ENCODE peak calls at places on chromosomes 7 and 10, in six cellular contexts. O is HuH-7.5; W is stimulated activated CD4-positive, alpha-beta T cell treated with anti-CD3 and anti-CD28 coated beads, Interleukin-4, amount 100 ng/mL, for 4 hours; X is left ventricle myocardium inferior; Y is NCI-H460; K is retina. F is an unnamed sample.
A peak's percentile ranks its signal among the peaks of the same experiment; 100 is the strongest.

GRCh38 chr10:22657028-22657427 is 57.4 kb downstream of the PIP4K2A start:
- DNase-seq in W (no peak), K (no peak), O (no peak), X (no peak), Y (no peak), F (no peak)

GRCh38 chr7:27182861-27183681 is 2.0 kb downstream of the HOXA11 start:
- DNase-seq in K (peak; percentile 53), O (peak; percentile 71), W (no peak), Y (no peak), X (no peak), F (no peak)

GRCh38 chr7:2607122-2607912 is 24.5 kb upstream of the TTYH3 start:
- DNase-seq in O (no peak), Y (no peak), K (no peak), W (no peak), X (peak; percentile 83), F (peak; percentile 60)

GRCh38 chr10:123759496-123760070 is 93.4 kb downstream of the GPR26 start:
- DNase-seq in W (no peak), X (no peak), Y (no peak), O (no peak), K (peak; percentile 85), F (no peak)

GRCh38 chr10:60732240-60733188 is 45.8 kb upstream of the CDK1 start:
- DNase-seq in O (no peak), K (peak; percentile 73), Y (no peak), X (no peak), W (no peak), F (no peak)

GRCh38 chr10:125417605-125418004 is 257.2 kb upstream of the CTBP2 start:
- DNase-seq in K (no peak), Y (no peak), X (no peak), O (no peak), W (no peak), F (no peak)

GRCh38 chr10:8444630-8445029 is 390.1 kb downstream of the GATA3 start:
- DNase-seq in Y (no peak), K (peak; percentile 11), O (no peak), X (no peak), W (peak; percentile 30), F (no peak)

GRCh38 chr10:46556515-46557318 is at the start of gene GPRIN2:
- DNase-seq in Y (no peak), O (no peak), X (peak; percentile 20), W (no peak), K (peak; percentile 54), F (no peak)

GRCh38 chr10:60937784-60938654 is 6.0 kb downstream of the RHOBTB1 start:
- DNase-seq in X (no peak), Y (no peak), W (no peak), O (no peak), K (no peak), F (no peak)

GRCh38 chr7:4212376-4212775 is 469.7 kb upstream of the FOXK1 start:
- DNase-seq in Y (no peak), O (no peak), K (no peak), W (no peak), X (no peak), F (no peak)

GRCh38 chr7:127250312-127251047 is 2.3 kb downstream of the GRM8 start:
- DNase-seq in X (no peak), O (no peak), K (peak; percentile 34), Y (no peak), W (no peak), F (no peak)

GRCh38 chr10:30821269-30821993 is 191.9 kb upstream of the LYZL2 start:
- DNase-seq in K (no peak), O (no peak), X (no peak), W (no peak), Y (no peak), F (no peak)

GRCh38 chr10:43843331-43844101 is 194.8 kb upstream of the ZNF32 start:
- DNase-seq in O (no peak), K (no peak), X (peak; percentile 65), W (no peak), Y (no peak), F (peak; percentile 30)

GRCh38 chr7:4886671-4887070 is 3.2 kb upstream of the RADIL start:
- DNase-seq in W (no peak), O (no peak), X (no peak), K (no peak), Y (no peak), F (no peak)

GRCh38 chr10:4170633-4171314 is 385.8 kb upstream of the KLF6 start:
- DNase-seq in Y (no peak), W (no peak), K (no peak), O (no peak), X (no peak), F (no peak)

GRCh38 chr10:93599335-93599734 is 1.7 kb downstream of the RBP4 start:
- DNase-seq in Y (no peak), K (no peak), X (no peak), O (no peak), W (no peak), F (no peak)

GRCh38 chr10:26755443-26755903 is 58.0 kb downstream of the PDSS1 start:
- DNase-seq in W (no peak), X (no peak), K (no peak), Y (peak; percentile 7), O (no peak), F (peak; percentile 34)

GRCh38 chr7:11192506-11192905 is 218.8 kb downstream of the PHF14 start:
- DNase-seq in X (no peak), O (no peak), K (no peak), W (no peak), Y (no peak), F (no peak)

GRCh38 chr10:77614778-77615625 is 22.6 kb downstream of the KCNMA1 start:
- DNase-seq in O (no peak), X (no peak), W (no peak), K (no peak), Y (no peak), F (no peak)

GRCh38 chr10:75788394-75789205 is 357.2 kb downstream of the LRMDA start:
- DNase-seq in W (no peak), Y (no peak), K (no peak), X (no peak), O (no peak), F (peak; percentile 28)

GRCh38 chr7:121302214-121302745 is 26.5 kb upstream of the WNT16 start:
- DNase-seq in K (no peak), Y (no peak), X (no peak), O (no peak), W (no peak), F (no peak)

GRCh38 chr7:106537119-106537518 is 123.8 kb downstream of the CCDC71L start:
- DNase-seq in K (no peak), W (no peak), X (no peak), O (no peak), Y (no peak), F (peak; percentile 49)

GRCh38 chr7:101557421-101557820 is 71.7 kb downstream of the MYL10 start:
- DNase-seq in W (no peak), K (no peak), O (no peak), Y (no peak), X (no peak), F (no peak)

GRCh38 chr10:6607187-6607586 is 27.1 kb upstream of the PRKCQ start:
- DNase-seq in X (no peak), O (no peak), K (no peak), W (peak; percentile 64), Y (no peak), F (no peak)

GRCh38 chr7:47546728-47547494 is 35.0 kb downstream of the TNS3 start:
- DNase-seq in Y (no peak), X (no peak), W (no peak), K (no peak), O (no peak), F (no peak)

GRCh38 chr10:31603245-31604087 is 284.4 kb downstream of the ZEB1 start:
- DNase-seq in X (peak; percentile 96), W (peak; percentile 70), K (peak; percentile 97), Y (peak; percentile 90), O (peak; percentile 90), F (peak; percentile 86)

GRCh38 chr7:44120395-44120794 is 3.0 kb downstream of the POLD2 start:
- DNase-seq in O (no peak), K (no peak), X (no peak), Y (no peak), W (no peak), F (no peak)

GRCh38 chr10:99403674-99404073 is 26.8 kb downstream of the GOT1 start:
- DNase-seq in O (no peak), X (no peak), K (no peak), Y (no peak), W (no peak), F (peak; percentile 84)

GRCh38 chr7:106289848-106290247 is 5.1 kb upstream of the NAMPT start:
- DNase-seq in O (no peak), X (no peak), W (no peak), K (no peak), Y (no peak), F (no peak)

GRCh38 chr7:42491106-42491505 is 254.1 kb upstream of the GLI3 start:
- DNase-seq in O (no peak), K (no peak), W (no peak), X (no peak), Y (no peak), F (no peak)

GRCh38 chr10:33487014-33487776 is 152.7 kb upstream of the NRP1 start:
- DNase-seq in O (no peak), Y (no peak), K (no peak), W (no peak), X (no peak), F (peak; percentile 17)

GRCh38 chr7:76260171-76260703 is 42.2 kb upstream of the HSPB1 start:
- DNase-seq in K (no peak), W (peak; percentile 31), X (no peak), Y (peak; percentile 29), O (no peak), F (peak; percentile 17)

GRCh38 chr7:140653319-140654108 is 12.9 kb upstream of the DENND2A start:
- DNase-seq in O (peak; percentile 70), Y (peak; percentile 75), K (peak; percentile 80), X (no peak), W (no peak), F (peak; percentile 70)

GRCh38 chr10:103814104-103814503 is 41.3 kb downstream of the SH3PXD2A start:
- DNase-seq in Y (no peak), W (no peak), K (no peak), X (no peak), O (no peak), F (no peak)

GRCh38 chr10:87095241-87095945 is 387 bp downstream of the SHLD2 start:
- DNase-seq in W (peak; percentile 75), X (peak; percentile 85), O (no peak), K (peak; percentile 91), Y (peak; percentile 56), F (peak; percentile 91)

F was measured in lung microvascular endothelial cell.